ENCODE peak calls at places on chromosomes 2 and 18, in ten cellular contexts. One of them, this sample, is unnamed.

GRCh38 chr18:24530630-24531111 is 70.2 kb downstream of the HRH4 start:
- DNase-seq in fibroblast of the aortic adventitia: peak
- DNase-seq in GM12878: no peak
- DNase-seq in fibroblast of lung: peak
- DNase-seq in lung: no peak
- DNase-seq in thoracic aorta: no peak
- DNase-seq in coronary artery: no peak
- DNase-seq in vagina: no peak
- DNase-seq in stomach: no peak
- DNase-seq in cardiac muscle cell: no peak
- DNase-seq in this sample: no peak

GRCh38 chr18:59308201-59309014 is 10.0 kb downstream of the CPLX4 start:
- DNase-seq in fibroblast of the aortic adventitia: peak
- DNase-seq in GM12878: no peak
- DNase-seq in fibroblast of lung: peak
- DNase-seq in lung: peak
- DNase-seq in thoracic aorta: no peak
- DNase-seq in coronary artery: no peak
- DNase-seq in vagina: no peak
- DNase-seq in stomach: peak
- DNase-seq in cardiac muscle cell: peak
- DNase-seq in this sample: peak

GRCh38 chr2:26914286-26914962 is 56.0 kb upstream of the MAPRE3 start:
- DNase-seq in fibroblast of the aortic adventitia: no peak
- DNase-seq in GM12878: no peak
- DNase-seq in fibroblast of lung: no peak
- DNase-seq in lung: no peak
- DNase-seq in thoracic aorta: no peak
- DNase-seq in coronary artery: no peak
- DNase-seq in vagina: peak
- DNase-seq in stomach: no peak
- DNase-seq in cardiac muscle cell: peak
- DNase-seq in this sample: peak

GRCh38 chr2:20596973-20597867 is 53.7 kb downstream of the HS1BP3 start:
- DNase-seq in fibroblast of the aortic adventitia: no peak
- DNase-seq in GM12878: no peak
- DNase-seq in fibroblast of lung: no peak
- DNase-seq in lung: peak
- DNase-seq in thoracic aorta: no peak
- DNase-seq in coronary artery: peak
- DNase-seq in vagina: no peak
- DNase-seq in stomach: peak
- DNase-seq in cardiac muscle cell: no peak
- DNase-seq in this sample: no peak

GRCh38 chr2:144389151-144389929 is 130.6 kb downstream of the ZEB2 start:
- DNase-seq in fibroblast of the aortic adventitia: no peak
- DNase-seq in GM12878: no peak
- DNase-seq in fibroblast of lung: no peak
- DNase-seq in lung: no peak
- DNase-seq in thoracic aorta: no peak
- DNase-seq in coronary artery: no peak
- DNase-seq in vagina: no peak
- DNase-seq in stomach: peak
- DNase-seq in cardiac muscle cell: no peak
- DNase-seq in this sample: peak

GRCh38 chr2:111898703-111899514 is 502 bp downstream of the MERTK start:
- DNase-seq in fibroblast of the aortic adventitia: no peak
- DNase-seq in GM12878: no peak
- DNase-seq in fibroblast of lung: peak
- DNase-seq in lung: no peak
- DNase-seq in thoracic aorta: no peak
- DNase-seq in coronary artery: peak
- DNase-seq in vagina: no peak
- DNase-seq in stomach: peak
- DNase-seq in cardiac muscle cell: peak
- DNase-seq in this sample: no peak

GRCh38 chr2:240105982-240106381 is 30.1 kb downstream of the COPS9 start:
- DNase-seq in fibroblast of the aortic adventitia: no peak
- DNase-seq in GM12878: no peak
- DNase-seq in fibroblast of lung: no peak
- DNase-seq in lung: no peak
- DNase-seq in thoracic aorta: no peak
- DNase-seq in coronary artery: no peak
- DNase-seq in vagina: no peak
- DNase-seq in stomach: no peak
- DNase-seq in cardiac muscle cell: no peak
- DNase-seq in this sample: no peak

GRCh38 chr2:187302619-187303018 is 145.4 kb downstream of the CALCRL start:
- DNase-seq in fibroblast of the aortic adventitia: peak
- DNase-seq in GM12878: no peak
- DNase-seq in fibroblast of lung: peak
- DNase-seq in lung: no peak
- DNase-seq in thoracic aorta: no peak
- DNase-seq in coronary artery: no peak
- DNase-seq in vagina: no peak
- DNase-seq in stomach: no peak
- DNase-seq in cardiac muscle cell: peak
- DNase-seq in this sample: no peak

GRCh38 chr2:189580662-189581353 is at the start of gene SLC40A1:
- DNase-seq in fibroblast of the aortic adventitia: peak
- DNase-seq in GM12878: no peak
- DNase-seq in fibroblast of lung: peak
- DNase-seq in lung: peak
- DNase-seq in thoracic aorta: peak
- DNase-seq in coronary artery: peak
- DNase-seq in vagina: no peak
- DNase-seq in stomach: peak
- DNase-seq in cardiac muscle cell: peak
- DNase-seq in this sample: peak

GRCh38 chr18:306608-307255 is 38.9 kb upstream of the THOC1 start:
- DNase-seq in fibroblast of the aortic adventitia: no peak
- DNase-seq in GM12878: no peak
- DNase-seq in fibroblast of lung: no peak
- DNase-seq in lung: no peak
- DNase-seq in thoracic aorta: no peak
- DNase-seq in coronary artery: no peak
- DNase-seq in vagina: no peak
- DNase-seq in stomach: no peak
- DNase-seq in cardiac muscle cell: no peak
- DNase-seq in this sample: no peak

GRCh38 chr18:44849361-44849760 is 168.7 kb downstream of the SETBP1 start:
- DNase-seq in fibroblast of the aortic adventitia: no peak
- DNase-seq in GM12878: no peak
- DNase-seq in fibroblast of lung: no peak
- DNase-seq in lung: no peak
- DNase-seq in thoracic aorta: no peak
- DNase-seq in coronary artery: no peak
- DNase-seq in vagina: no peak
- DNase-seq in stomach: no peak
- DNase-seq in cardiac muscle cell: no peak
- DNase-seq in this sample: no peak

GRCh38 chr2:26477911-26478253 is at the start of gene OTOF:
- DNase-seq in fibroblast of the aortic adventitia: peak
- DNase-seq in GM12878: no peak
- DNase-seq in fibroblast of lung: peak
- DNase-seq in lung: no peak
- DNase-seq in thoracic aorta: no peak
- DNase-seq in coronary artery: no peak
- DNase-seq in vagina: no peak
- DNase-seq in stomach: no peak
- DNase-seq in cardiac muscle cell: no peak
- DNase-seq in this sample: no peak

GRCh38 chr18:69387181-69387580 is 13.5 kb upstream of the DOK6 start:
- DNase-seq in fibroblast of the aortic adventitia: no peak
- DNase-seq in GM12878: no peak
- DNase-seq in fibroblast of lung: no peak
- DNase-seq in lung: no peak
- DNase-seq in thoracic aorta: no peak
- DNase-seq in coronary artery: no peak
- DNase-seq in vagina: no peak
- DNase-seq in stomach: no peak
- DNase-seq in cardiac muscle cell: no peak
- DNase-seq in this sample: no peak

GRCh38 chr2:105887246-105887645 is 142.5 kb downstream of the NCK2 start:
- DNase-seq in fibroblast of the aortic adventitia: peak
- DNase-seq in GM12878: no peak
- DNase-seq in fibroblast of lung: peak
- DNase-seq in lung: no peak
- DNase-seq in thoracic aorta: no peak
- DNase-seq in coronary artery: peak
- DNase-seq in vagina: no peak
- DNase-seq in stomach: no peak
- DNase-seq in cardiac muscle cell: no peak
- DNase-seq in this sample: no peak

GRCh38 chr18:57910817-57911216 is 107.7 kb upstream of the ATP8B1 start:
- DNase-seq in fibroblast of the aortic adventitia: no peak
- DNase-seq in GM12878: no peak
- DNase-seq in fibroblast of lung: no peak
- DNase-seq in lung: no peak
- DNase-seq in thoracic aorta: no peak
- DNase-seq in coronary artery: no peak
- DNase-seq in vagina: peak
- DNase-seq in stomach: no peak
- DNase-seq in cardiac muscle cell: no peak
- DNase-seq in this sample: no peak
- TF ChIP-seq CTCF in fibroblast of the aortic adventitia: peak
- TF ChIP-seq CTCF in GM12878: peak
- TF ChIP-seq CTCF in fibroblast of lung: peak
- TF ChIP-seq CTCF in lung: no peak
- TF ChIP-seq CTCF in thoracic aorta: no peak
- TF ChIP-seq CTCF in coronary artery: no peak
- TF ChIP-seq CTCF in vagina: no peak
- TF ChIP-seq CTCF in stomach: no peak
- TF ChIP-seq CTCF in cardiac muscle cell: peak
- TF ChIP-seq CTCF in this sample: peak

GRCh38 chr2:172783091-172783898 is 47.6 kb downstream of the RAPGEF4 start:
- DNase-seq in fibroblast of the aortic adventitia: peak
- DNase-seq in GM12878: no peak
- DNase-seq in fibroblast of lung: peak
- DNase-seq in lung: no peak
- DNase-seq in thoracic aorta: no peak
- DNase-seq in coronary artery: no peak
- DNase-seq in vagina: no peak
- DNase-seq in stomach: no peak
- DNase-seq in cardiac muscle cell: peak
- DNase-seq in this sample: no peak
- TF ChIP-seq CTCF in fibroblast of the aortic adventitia: peak
- TF ChIP-seq CTCF in GM12878: no peak
- TF ChIP-seq CTCF in fibroblast of lung: peak
- TF ChIP-seq CTCF in lung: no peak
- TF ChIP-seq CTCF in thoracic aorta: no peak
- TF ChIP-seq CTCF in coronary artery: no peak
- TF ChIP-seq CTCF in vagina: no peak
- TF ChIP-seq CTCF in stomach: no peak
- TF ChIP-seq CTCF in cardiac muscle cell: peak
- TF ChIP-seq CTCF in this sample: peak

GRCh38 chr2:208570851-208571763 is 164.5 kb downstream of the PTH2R start:
- DNase-seq in fibroblast of the aortic adventitia: no peak
- DNase-seq in GM12878: no peak
- DNase-seq in fibroblast of lung: no peak
- DNase-seq in lung: no peak
- DNase-seq in thoracic aorta: no peak
- DNase-seq in coronary artery: no peak
- DNase-seq in vagina: no peak
- DNase-seq in stomach: no peak
- DNase-seq in cardiac muscle cell: no peak
- DNase-seq in this sample: no peak
- TF ChIP-seq CTCF in fibroblast of the aortic adventitia: no peak
- TF ChIP-seq CTCF in GM12878: no peak
- TF ChIP-seq CTCF in fibroblast of lung: no peak
- TF ChIP-seq CTCF in lung: no peak
- TF ChIP-seq CTCF in thoracic aorta: no peak
- TF ChIP-seq CTCF in coronary artery: no peak
- TF ChIP-seq CTCF in vagina: no peak
- TF ChIP-seq CTCF in stomach: no peak
- TF ChIP-seq CTCF in cardiac muscle cell: no peak
- TF ChIP-seq CTCF in this sample: peak

GRCh38 chr18:9336827-9337226 is 2.3 kb downstream of the TWSG1 start:
- DNase-seq in fibroblast of the aortic adventitia: no peak
- DNase-seq in GM12878: no peak
- DNase-seq in fibroblast of lung: no peak
- DNase-seq in lung: no peak
- DNase-seq in thoracic aorta: no peak
- DNase-seq in coronary artery: no peak
- DNase-seq in vagina: no peak
- DNase-seq in stomach: no peak
- DNase-seq in cardiac muscle cell: no peak
- DNase-seq in this sample: no peak

GRCh38 chr18:9334351-9335254 is at the start of gene TWSG1:
- DNase-seq in fibroblast of the aortic adventitia: peak
- DNase-seq in GM12878: peak
- DNase-seq in fibroblast of lung: peak
- DNase-seq in lung: peak
- DNase-seq in thoracic aorta: peak
- DNase-seq in coronary artery: peak
- DNase-seq in vagina: peak
- DNase-seq in stomach: peak
- DNase-seq in cardiac muscle cell: peak
- DNase-seq in this sample: peak

GRCh38 chr18:9337875-9338274 is 3.3 kb downstream of the TWSG1 start:
- DNase-seq in fibroblast of the aortic adventitia: no peak
- DNase-seq in GM12878: peak
- DNase-seq in fibroblast of lung: peak
- DNase-seq in lung: no peak
- DNase-seq in thoracic aorta: no peak
- DNase-seq in coronary artery: no peak
- DNase-seq in vagina: no peak
- DNase-seq in stomach: no peak
- DNase-seq in cardiac muscle cell: no peak
- DNase-seq in this sample: no peak

GRCh38 chr18:9333441-9334350 is 877 bp upstream of the TWSG1 start:
- DNase-seq in fibroblast of the aortic adventitia: no peak
- DNase-seq in GM12878: no peak
- DNase-seq in fibroblast of lung: no peak
- DNase-seq in lung: no peak
- DNase-seq in thoracic aorta: no peak
- DNase-seq in coronary artery: no peak
- DNase-seq in vagina: peak
- DNase-seq in stomach: no peak
- DNase-seq in cardiac muscle cell: no peak
- DNase-seq in this sample: no peak

DNA sequence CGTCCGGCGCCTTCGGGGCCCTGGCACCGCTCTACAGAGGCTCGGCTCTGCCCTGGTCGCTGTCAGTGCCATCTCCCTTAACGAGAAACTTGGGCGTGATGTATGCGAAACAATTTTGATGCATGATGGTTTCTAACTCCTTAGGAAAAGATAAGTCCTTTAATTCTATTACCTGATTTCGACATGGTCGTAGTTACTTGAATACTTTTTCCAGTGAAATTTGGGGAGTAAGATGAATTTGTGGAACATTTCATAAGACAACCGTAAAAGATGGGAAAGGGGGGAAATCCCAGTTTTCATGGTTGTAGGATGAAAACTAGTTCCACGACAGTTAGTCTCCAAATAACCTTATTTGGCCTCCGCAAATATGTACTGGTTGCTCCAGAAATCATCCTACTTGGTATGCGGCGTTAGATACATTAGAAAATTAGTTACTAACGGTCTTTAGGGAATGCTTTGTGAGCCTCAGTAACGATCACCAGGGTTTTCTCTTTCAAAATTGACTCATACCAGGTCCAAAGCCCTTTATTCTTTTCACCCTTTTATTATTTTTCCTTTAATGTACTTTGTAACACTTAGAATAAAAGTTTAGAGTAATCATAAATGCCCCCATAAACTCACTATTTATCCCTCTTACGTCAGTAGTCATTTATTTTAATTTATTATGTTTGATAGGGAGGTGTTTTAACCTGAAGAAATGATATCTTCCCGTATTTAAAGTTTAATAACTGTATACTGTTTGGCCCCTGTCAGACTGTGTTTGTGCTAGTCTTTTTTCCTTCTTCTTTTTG is 877 bp downstream of the TWSG1 start:
- DNase-seq in fibroblast of the aortic adventitia: peak
- DNase-seq in GM12878: no peak
- DNase-seq in fibroblast of lung: peak
- DNase-seq in lung: no peak
- DNase-seq in thoracic aorta: no peak
- DNase-seq in coronary artery: no peak
- DNase-seq in vagina: no peak
- DNase-seq in stomach: no peak
- DNase-seq in cardiac muscle cell: no peak
- DNase-seq in this sample: no peak
- TF ChIP-seq CTCF in fibroblast of the aortic adventitia: no peak
- TF ChIP-seq CTCF in GM12878: peak
- TF ChIP-seq CTCF in fibroblast of lung: no peak
- TF ChIP-seq CTCF in lung: no peak
- TF ChIP-seq CTCF in thoracic aorta: no peak
- TF ChIP-seq CTCF in coronary artery: no peak
- TF ChIP-seq CTCF in vagina: no peak
- TF ChIP-seq CTCF in stomach: no peak
- TF ChIP-seq CTCF in cardiac muscle cell: no peak
- TF ChIP-seq CTCF in this sample: no peak